ENCODE peak calls at places on chromosomes 13 and 19, in five cellular contexts. Z is mesenchymal stem cell, N is NT2/D1, U is mesendoderm, Q is Karpas-422. O is an unnamed sample.

GRCh38 chr13:44031555-44031954 is 151.9 kb downstream of the LACC1 start:
- DNase-seq in Q (no peak), N (no peak), Z (no peak), U (peak), O (no peak)

GRCh38 chr13:49113526-49114286 is 106.4 kb upstream of the MLNR start:
- DNase-seq in Z (peak), Q (peak), N (no peak), U (peak), O (peak)

GRCh38 chr13:48478401-48478800 is 54.5 kb downstream of the RCBTB2 start:
- DNase-seq in Q (no peak), U (no peak), Z (no peak), N (no peak), O (peak)

GRCh38 chr13:99979453-99980200 is 2.0 kb upstream of the ZIC2 start:
- DNase-seq in U (peak), Q (no peak), N (no peak), Z (no peak), O (no peak)

GRCh38 chr19:58361900-58362271 is 665 bp downstream of the ZNF497 start:
- DNase-seq in N (peak), Z (no peak), U (peak), Q (peak), O (no peak)

GRCh38 chr13:95641961-95642621 is 2.4 kb downstream of the DZIP1 start:
- DNase-seq in U (peak), N (no peak), Z (peak), Q (no peak), O (peak)

GRCh38 chr13:110197471-110197870 is 109.5 kb downstream of the COL4A1 start:
- DNase-seq in U (no peak), Z (no peak), N (no peak), Q (no peak), O (no peak)

GRCh38 chr19:39401549-39402416 is 4.9 kb upstream of the ZFP36 start:
- DNase-seq in Q (peak), N (no peak), U (peak), Z (peak), O (peak)

DNA sequence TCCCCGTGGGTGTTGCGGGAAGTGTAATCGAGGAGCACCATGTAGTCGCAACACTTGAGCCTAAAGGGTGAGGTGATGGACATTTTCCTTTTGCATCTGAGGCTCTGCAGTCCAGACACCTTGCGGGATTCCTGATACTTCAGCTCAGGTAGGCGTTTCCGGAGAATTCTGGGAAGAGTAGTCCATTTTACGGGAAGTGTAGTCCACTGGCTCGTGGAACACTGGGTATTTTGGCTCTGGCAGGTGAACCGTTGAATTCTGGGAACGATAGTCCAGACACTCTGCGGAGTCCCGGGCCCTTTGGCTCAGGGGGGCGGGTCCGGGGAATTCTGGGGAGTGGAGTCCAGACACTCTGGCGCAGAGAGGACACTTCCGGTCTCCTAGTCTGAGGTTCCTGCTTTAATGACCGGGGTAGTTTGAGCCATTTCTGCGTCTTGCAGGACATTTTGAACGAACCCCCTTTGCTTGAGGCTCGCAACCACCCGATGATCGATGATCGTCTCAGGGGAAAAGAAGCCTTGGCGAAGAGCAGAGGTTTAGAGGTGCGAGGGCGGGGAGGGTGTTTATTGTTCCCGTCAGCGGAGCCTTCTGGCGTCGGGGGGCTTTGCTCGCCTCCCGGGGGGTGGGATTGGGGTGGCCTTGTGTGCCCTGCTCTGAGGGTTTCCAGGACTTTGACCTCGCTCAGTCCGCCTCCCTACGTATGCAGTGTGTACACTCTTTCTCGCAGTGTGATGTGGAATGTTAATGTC is at the start of gene ZNF223:
- DNase-seq in Z (peak), U (peak), Q (no peak), N (peak), O (peak)
- H3K9ac ChIP-seq in Z (peak), U (peak), Q (no peak), N (peak), O (peak)

DNA sequence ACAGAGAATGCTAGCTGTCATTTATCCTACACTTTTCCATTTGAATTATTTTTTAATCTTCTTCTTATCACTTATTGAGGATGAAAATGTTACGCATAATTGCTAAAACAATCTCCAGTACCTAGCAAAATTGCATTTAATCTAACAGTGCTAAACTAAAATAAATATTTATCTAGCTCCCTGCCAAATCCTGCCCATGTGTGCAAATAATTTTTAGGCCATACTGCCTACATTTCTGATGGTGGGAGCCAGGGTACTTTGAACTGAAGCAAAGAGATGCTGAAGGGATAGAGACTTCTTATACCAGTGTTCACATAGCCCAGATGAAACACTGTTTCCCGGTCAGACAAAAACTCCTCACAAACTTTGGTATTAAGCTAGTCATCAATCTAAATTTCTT is 1268.7 kb upstream of the PCDH20 start:
- DNase-seq in N (no peak), Z (no peak), Q (no peak), U (no peak), O (no peak)
- H3K9ac ChIP-seq in N (no peak), Z (no peak), Q (no peak), U (no peak), O (no peak)

GRCh38 chr19:4368128-4368820 is 24.9 kb downstream of the MPND start:
- DNase-seq in Z (no peak), N (no peak), Q (no peak), U (no peak), O (no peak)
- H3K9ac ChIP-seq in Z (peak), N (peak), Q (peak), U (no peak), O (no peak)

GRCh38 chr19:18008814-18009213 is 844 bp downstream of the ARRDC2 start:
- DNase-seq in N (no peak), Z (no peak), Q (no peak), U (no peak), O (no peak)

GRCh38 chr19:18007605-18007938 is 398 bp upstream of the ARRDC2 start:
- DNase-seq in U (no peak), Z (no peak), Q (no peak), N (no peak), O (no peak)

GRCh38 chr19:18009412-18010066 is 1.6 kb downstream of the ARRDC2 start:
- DNase-seq in N (no peak), Z (peak), Q (no peak), U (no peak), O (no peak)

GRCh38 chr19:18006895-18007604 is 920 bp upstream of the ARRDC2 start:
- DNase-seq in Q (peak), U (peak), Z (peak), N (peak), O (peak)

GRCh38 chr19:18007939-18008673 is at the start of gene ARRDC2:
- DNase-seq in U (peak), Q (peak), N (peak), Z (peak), O (peak)
- H3K9ac ChIP-seq in U (peak), Q (peak), N (peak), Z (peak), O (peak)

GRCh38 chr19:46954502-46955004 is 65.1 kb upstream of the NPAS1 start:
- DNase-seq in Q (no peak), N (no peak), U (no peak), Z (no peak), O (no peak)
- H3K9ac ChIP-seq in Q (no peak), N (no peak), U (no peak), Z (no peak), O (no peak)

GRCh38 chr19:5115351-5115750 is 146.4 kb downstream of the KDM4B start:
- DNase-seq in Z (no peak), Q (no peak), U (no peak), N (no peak), O (no peak)
- H3K9ac ChIP-seq in Z (no peak), Q (no peak), U (no peak), N (peak), O (no peak)

GRCh38 chr19:29672933-29673336 is 7.7 kb downstream of the PLEKHF1 start:
- DNase-seq in U (no peak), N (no peak), Z (no peak), Q (peak), O (no peak)

GRCh38 chr19:29671393-29672076 is 6.3 kb downstream of the PLEKHF1 start:
- DNase-seq in Z (peak), U (no peak), Q (peak), N (no peak), O (no peak)

GRCh38 chr19:29673451-29674371 is 8.4 kb downstream of the PLEKHF1 start:
- DNase-seq in N (no peak), U (no peak), Z (no peak), Q (no peak), O (no peak)

GRCh38 chr19:29674374-29675119 is 9.3 kb downstream of the PLEKHF1 start:
- DNase-seq in Q (no peak), N (no peak), Z (no peak), U (no peak), O (no peak)

DNA sequence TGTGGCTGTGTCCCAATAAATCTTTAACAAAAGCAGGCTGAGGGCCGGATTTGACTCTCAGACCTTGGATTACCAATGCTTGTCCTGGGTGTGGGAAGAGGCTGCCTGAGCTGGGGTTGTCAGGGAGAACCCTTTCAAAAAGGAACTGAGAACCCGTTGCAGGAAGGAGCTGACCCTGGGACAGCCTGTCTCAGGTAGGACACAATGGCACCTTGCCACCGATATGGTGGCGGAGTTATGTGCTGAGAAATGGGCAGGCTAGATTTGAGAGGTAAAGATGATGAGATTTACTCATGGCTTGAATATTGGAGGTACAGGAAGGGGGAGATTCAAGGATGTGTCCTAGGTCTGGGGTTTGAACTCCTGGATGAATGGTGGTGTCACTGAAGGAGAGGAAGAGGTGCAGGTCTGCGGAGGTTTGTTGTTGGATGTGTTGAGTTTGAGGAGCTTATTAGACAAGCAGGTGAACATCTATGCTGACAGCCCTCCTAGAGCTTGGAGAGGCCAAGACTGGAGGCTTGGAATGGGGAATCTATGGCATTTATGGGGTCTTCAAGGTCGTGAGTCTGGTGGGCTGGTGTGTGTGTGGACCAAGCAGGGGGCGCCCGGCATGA is 7.2 kb downstream of the PLEKHF1 start:
- DNase-seq in U (no peak), Q (no peak), Z (no peak), N (no peak), O (no peak)
- H3K9ac ChIP-seq in U (no peak), Q (no peak), Z (no peak), N (no peak), O (no peak)